ENCODE peak calls at places on chromosomes 5 and 9, in eight cellular contexts. D is H7; K is globus pallidus; X is neural progenitor cell; H is AG08395; A is NCI-H2081; W is LNCaP clone FGC; V is activated CD4-positive, CD25-positive, alpha-beta regulatory T cell treated with anti-CD3 and anti-CD28 coated beads, Interleukin-2, amount 50 U/mL, for 16 hours. E is an unnamed sample.

GRCh38 chr5:106127341-106127781 is 1543.4 kb downstream of the EFNA5 start:
- DNase-seq in D (no peak), H (no peak), V (no peak), X (no peak), A (no peak), K (no peak), W (no peak), E (no peak)

GRCh38 chr5:145661737-145662530 is 173.2 kb downstream of the PRELID2 start:
- DNase-seq in H (no peak), K (no peak), D (no peak), V (no peak), A (no peak), X (no peak), W (no peak), E (no peak)

GRCh38 chr5:54909911-54910870 is 75.2 kb downstream of the ESM1 start:
- DNase-seq in H (no peak), W (no peak), V (no peak), K (no peak), A (no peak), D (no peak), X (no peak), E (no peak)

GRCh38 chr9:95722141-95722540 is 153.3 kb upstream of the ERCC6L2 start:
- DNase-seq in A (peak), V (no peak), W (peak), H (no peak), D (no peak), X (no peak), K (peak), E (no peak)

GRCh38 chr9:113593682-113594281 is 130.3 kb downstream of the RGS3 start:
- DNase-seq in H (peak), K (peak), D (peak), W (no peak), V (no peak), X (peak), A (peak), E (no peak)

GRCh38 chr5:127957183-127957582 is 126.4 kb upstream of the SLC12A2 start:
- DNase-seq in W (peak), K (peak), X (no peak), H (peak), A (no peak), V (no peak), D (no peak), E (no peak)

GRCh38 chr5:179936976-179937681 is 29.4 kb upstream of the TBC1D9B start:
- DNase-seq in V (no peak), K (no peak), H (no peak), A (no peak), D (no peak), W (no peak), X (no peak), E (no peak)

GRCh38 chr5:89282832-89283510 is 400.0 kb upstream of the MEF2C start:
- DNase-seq in H (peak), K (no peak), A (no peak), D (no peak), V (no peak), X (no peak), W (no peak), E (no peak)

GRCh38 chr9:84301851-84302250 is 38.7 kb downstream of the SLC28A3 start:
- DNase-seq in A (no peak), K (no peak), V (no peak), H (peak), W (no peak), D (no peak), X (no peak), E (no peak)

GRCh38 chr5:156181656-156182055 is 145.3 kb upstream of the SGCD start:
- DNase-seq in X (no peak), A (no peak), D (no peak), W (no peak), H (no peak), K (no peak), V (no peak), E (no peak)

GRCh38 chr5:150553402-150553801 is 45.5 kb downstream of the NDST1 start:
- DNase-seq in V (no peak), H (no peak), W (no peak), X (no peak), K (no peak), D (no peak), A (no peak), E (no peak)

GRCh38 chr9:74773886-74774479 is 113.7 kb downstream of the TRPM6 start:
- DNase-seq in A (peak), W (peak), V (peak), H (peak), D (peak), X (peak), K (peak), E (peak)

GRCh38 chr5:60366489-60366888 is 333.5 kb downstream of the DEPDC1B start:
- DNase-seq in H (peak), X (no peak), D (no peak), K (no peak), V (no peak), W (no peak), A (no peak), E (no peak)

GRCh38 chr9:121168052-121168451 is 33.6 kb downstream of the RAB14 start:
- DNase-seq in K (no peak), W (no peak), V (no peak), X (no peak), H (no peak), D (no peak), A (no peak), E (no peak)

GRCh38 chr5:173758675-173759074 is 129.5 kb upstream of the CPEB4 start:
- DNase-seq in X (no peak), V (no peak), W (no peak), D (no peak), A (no peak), H (no peak), K (no peak), E (no peak)

GRCh38 chr9:122402403-122403268 is 31.8 kb downstream of the PTGS1 start:
- DNase-seq in V (no peak), D (no peak), A (no peak), X (no peak), W (no peak), K (no peak), H (peak), E (peak)

GRCh38 chr9:104232781-104233341 is 138.8 kb downstream of the SMC2 start:
- DNase-seq in V (no peak), A (no peak), H (peak), X (peak), K (no peak), D (no peak), W (no peak), E (no peak)

GRCh38 chr9:744790-745456 is 96.6 kb upstream of the DMRT1 start:
- DNase-seq in D (no peak), H (no peak), K (no peak), X (no peak), A (no peak), W (no peak), V (no peak), E (no peak)

GRCh38 chr5:142816577-142816976 is 46.4 kb downstream of the ARHGAP26 start:
- DNase-seq in X (no peak), D (no peak), A (peak), H (peak), W (no peak), V (no peak), K (no peak), E (no peak)

GRCh38 chr5:81360640-81361039 is 33.3 kb downstream of the ACOT12 start:
- DNase-seq in X (no peak), D (no peak), H (no peak), K (no peak), V (no peak), W (no peak), A (no peak), E (no peak)

GRCh38 chr9:95574176-95574575 is 57.4 kb upstream of the PTCH1 start:
- DNase-seq in A (no peak), V (no peak), X (no peak), K (peak), D (no peak), H (no peak), W (no peak), E (peak)

GRCh38 chr5:108521841-108522506 is 140.1 kb upstream of the FBXL17 start:
- DNase-seq in W (peak), X (peak), H (peak), A (peak), V (no peak), D (peak), K (peak), E (peak)

GRCh38 chr5:112668911-112669310 is 68.8 kb upstream of the APC start:
- DNase-seq in K (no peak), A (no peak), W (no peak), D (no peak), V (no peak), H (no peak), X (no peak), E (no peak)

GRCh38 chr9:4573634-4574391 is 83.5 kb downstream of the SLC1A1 start:
- DNase-seq in H (no peak), W (no peak), V (no peak), X (peak), K (no peak), A (peak), D (peak), E (no peak)

GRCh38 chr5:140114341-140115185 is 654 bp downstream of the PURA start:
- DNase-seq in D (peak), W (no peak), K (peak), H (peak), A (peak), V (no peak), X (peak), E (peak)

GRCh38 chr5:65037845-65038815 is 269.4 kb downstream of the CWC27 start:
- DNase-seq in H (no peak), A (peak), D (peak), W (no peak), X (peak), V (no peak), K (no peak), E (no peak)

GRCh38 chr9:123866497-123866896 is 63.4 kb downstream of the DENND1A start:
- DNase-seq in H (peak), D (no peak), X (no peak), A (no peak), W (no peak), V (no peak), K (no peak), E (no peak)

E was measured in stimulated activated naive CD8-positive, alpha-beta T cell treated with anti-CD3 and anti-CD28 coated beads, Interleukin-15, Interleukin-2, amounts not matched to agents 100 U/mL and 50 U/mL, for 24 hours.